ENCODE peak calls at places on chromosomes 5 and 9, in four cellular contexts. B, T, Q and C are unnamed samples.

GRCh38 chr5:174358276-174358675 is 312.8 kb downstream of the NSG2 start:
- DNase-seq in B (no peak), Q (no peak), T (no peak), C (no peak)

GRCh38 chr5:18807256-18808193 is 1173.3 kb downstream of the TAF11L14 start:
- DNase-seq in Q (no peak), T (no peak), B (no peak), C (no peak)

GRCh38 chr5:36276864-36277263 is 24.8 kb downstream of the RANBP3L start:
- DNase-seq in B (no peak), T (no peak), Q (no peak), C (no peak)

GRCh38 chr5:61313960-61314681 is 17.9 kb upstream of the ZSWIM6 start:
- DNase-seq in T (no peak), Q (no peak), B (no peak), C (no peak)

GRCh38 chr9:126049896-126050604 is 276.6 kb upstream of the MVB12B start:
- DNase-seq in B (no peak), Q (no peak), T (no peak), C (peak)

GRCh38 chr5:144191461-144191860 is 20.8 kb downstream of the KCTD16 start:
- DNase-seq in B (no peak), T (no peak), Q (no peak), C (no peak)

GRCh38 chr5:135030691-135031145 is 3.3 kb downstream of the PITX1 start:
- DNase-seq in Q (no peak), T (no peak), B (no peak), C (no peak)

GRCh38 chr5:139862313-139862712 is 66.7 kb downstream of the PSD2 start:
- DNase-seq in T (no peak), Q (no peak), B (peak), C (no peak)

GRCh38 chr9:110256392-110257096 is at the start of gene TXN:
- DNase-seq in B (peak), T (peak), Q (peak), C (peak)

GRCh38 chr5:18420711-18421110 is 786.5 kb downstream of the TAF11L14 start:
- DNase-seq in B (no peak), T (no peak), Q (no peak), C (no peak)

GRCh38 chr5:74231697-74232096 is 408.8 kb downstream of the ENC1 start:
- DNase-seq in B (no peak), Q (no peak), T (no peak), C (no peak)

GRCh38 chr5:165573445-165573844 is 2068.0 kb downstream of the MAT2B start:
- DNase-seq in Q (no peak), B (no peak), T (no peak), C (no peak)

GRCh38 chr5:137954131-137954879 is 65.0 kb downstream of the PKD2L2 start:
- DNase-seq in B (no peak), Q (no peak), T (no peak), C (no peak)

GRCh38 chr9:79581794-79582193 is 10.0 kb downstream of the TLE4 start:
- DNase-seq in T (peak), Q (no peak), B (no peak), C (no peak)

GRCh38 chr9:82934949-82935348 is 128.0 kb downstream of the RASEF start:
- DNase-seq in Q (no peak), B (no peak), T (peak), C (no peak)

GRCh38 chr9:121599186-121599871 is 52.1 kb upstream of the DAB2IP start:
- DNase-seq in B (no peak), Q (peak), T (peak), C (no peak)

GRCh38 chr9:75372499-75373268 is 284.4 kb downstream of the OSTF1 start:
- DNase-seq in T (no peak), B (no peak), Q (no peak), C (no peak)

GRCh38 chr5:115801152-115801551 is 15.3 kb downstream of the CDO1 start:
- DNase-seq in T (no peak), B (no peak), Q (no peak), C (no peak)

GRCh38 chr9:82490019-82490499 is 501.5 kb downstream of the SPATA31D1 start:
- DNase-seq in B (no peak), Q (no peak), T (no peak), C (no peak)

GRCh38 chr9:72193478-72193881 is 44.2 kb downstream of the GDA start:
- DNase-seq in Q (no peak), B (no peak), T (no peak), C (no peak)

GRCh38 chr9:104980039-104980654 is 52.2 kb upstream of the ABCA1 start:
- DNase-seq in B (no peak), T (no peak), Q (no peak), C (no peak)

GRCh38 chr5:82911902-82912301 is 165.3 kb downstream of the TMEM167A start:
- DNase-seq in Q (no peak), B (no peak), T (no peak), C (no peak)

GRCh38 chr9:69549310-69550202 is 122.6 kb downstream of the APBA1 start:
- DNase-seq in Q (no peak), B (no peak), T (peak), C (peak)

GRCh38 chr5:103793595-103794182 is 231.1 kb upstream of the NUDT12 start:
- DNase-seq in Q (no peak), B (no peak), T (no peak), C (no peak)

GRCh38 chr5:17079562-17079961 is 137.9 kb upstream of the BASP1 start:
- DNase-seq in B (no peak), Q (no peak), T (no peak), C (no peak)

GRCh38 chr5:111158105-111158744 is 66.0 kb upstream of the CAMK4 start:
- DNase-seq in Q (peak), T (peak), B (peak), C (peak)

GRCh38 chr5:99948850-99949249 is 586.3 kb upstream of the FAM174A start:
- DNase-seq in B (no peak), T (no peak), Q (no peak), C (no peak)

GRCh38 chr9:128056887-128057723 is 10.0 kb downstream of the NAIF1 start:
- DNase-seq in Q (no peak), T (peak), B (no peak), C (no peak)

GRCh38 chr9:7117676-7118561 is 360.1 kb downstream of the KDM4C start:
- DNase-seq in Q (no peak), T (no peak), B (peak), C (no peak)

GRCh38 chr5:15502208-15502607 is 2.2 kb downstream of the FBXL7 start:
- DNase-seq in B (no peak), Q (no peak), T (no peak), C (no peak)

GRCh38 chr5:176538505-176538806 is 1.3 kb upstream of the RNF44 start:
- DNase-seq in B (no peak), Q (no peak), T (no peak), C (no peak)

GRCh38 chr5:175032741-175033151 is 308.4 kb downstream of the MSX2 start:
- DNase-seq in T (no peak), B (no peak), Q (no peak), C (no peak)

GRCh38 chr5:139460457-139460856 is 2.1 kb downstream of the ECSCR start:
- DNase-seq in Q (no peak), T (no peak), B (no peak), C (no peak)

GRCh38 chr5:59335544-59335943 is 558.0 kb downstream of the PDE4D start:
- DNase-seq in T (no peak), B (no peak), Q (no peak), C (no peak)
- TF ChIP-seq BRCA1 in T (no peak), B (no peak), Q (no peak), C (no peak)

DNA sequence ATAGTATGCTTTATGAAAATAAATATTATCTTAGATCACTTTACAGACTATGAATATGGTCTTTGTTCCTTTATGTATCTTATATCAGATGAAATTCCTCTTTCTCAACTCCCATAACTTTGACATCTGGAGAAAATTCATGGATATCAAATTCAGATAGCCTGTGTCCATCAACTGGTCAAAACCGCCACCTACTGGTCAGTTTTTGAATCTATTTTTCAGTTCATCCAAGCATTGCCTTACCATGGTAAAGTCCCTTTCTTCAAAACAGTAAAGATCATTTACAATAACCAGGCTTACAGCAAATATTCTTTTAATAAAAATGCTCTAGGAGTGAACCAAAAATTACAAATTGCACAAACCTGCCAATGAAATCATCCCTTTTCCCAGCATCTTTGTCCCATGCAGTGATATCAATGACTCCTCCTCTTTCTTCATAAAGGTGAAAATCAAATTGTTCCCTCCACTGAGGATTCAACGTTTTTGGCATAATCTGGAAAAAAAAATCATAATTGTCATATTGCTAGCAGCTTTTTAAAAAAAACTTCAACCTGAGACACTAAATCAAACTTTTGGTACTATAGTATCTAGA is 290.5 kb downstream of the SLF1 start:
- DNase-seq in Q (no peak), B (no peak), T (peak), C (peak)
- TF ChIP-seq BRCA1 in Q (no peak), B (no peak), T (no peak), C (no peak)

GRCh38 chr5:81315336-81315735 is 13.9 kb downstream of the ZCCHC9 start:
- DNase-seq in Q (no peak), B (no peak), T (no peak), C (no peak)
- TF ChIP-seq BRCA1 in Q (no peak), B (no peak), T (no peak), C (no peak)

GRCh38 chr5:87780831-87781760 is 368.4 kb upstream of the CCNH start:
- DNase-seq in Q (peak), T (peak), B (peak), C (peak)

GRCh38 chr5:87776785-87777184 is 364.1 kb upstream of the CCNH start:
- DNase-seq in Q (no peak), B (no peak), T (no peak), C (no peak)
- TF ChIP-seq BRCA1 in Q (no peak), B (no peak), T (no peak), C (no peak)

GRCh38 chr9:15268317-15268716 is 38.7 kb downstream of the TTC39B start:
- DNase-seq in T (no peak), B (no peak), Q (no peak), C (no peak)
- TF ChIP-seq BRCA1 in T (no peak), B (no peak), Q (no peak), C (no peak)

GRCh38 chr9:119370816-119371215 is 1.6 kb upstream of the BRINP1 start:
- DNase-seq in B (no peak), Q (no peak), T (peak), C (peak)
- TF ChIP-seq BRCA1 in B (no peak), Q (no peak), T (no peak), C (no peak)

GRCh38 chr9:88835038-88835466 is 156.2 kb upstream of the S1PR3 start:
- DNase-seq in Q (no peak), B (peak), T (no peak), C (no peak)
- TF ChIP-seq BRCA1 in Q (no peak), B (no peak), T (no peak), C (no peak)

GRCh38 chr5:9544056-9544455 is 1.8 kb downstream of the SEMA5A start:
- DNase-seq in Q (no peak), B (no peak), T (no peak), C (no peak)

GRCh38 chr5:9545301-9545958 is 445 bp downstream of the SEMA5A start:
- DNase-seq in T (no peak), Q (no peak), B (no peak), C (no peak)

GRCh38 chr5:9545959-9546851 is at the start of gene SEMA5A:
- DNase-seq in Q (no peak), B (no peak), T (no peak), C (peak)

GRCh38 chr5:9543266-9543925 is 2.5 kb downstream of the SEMA5A start:
- DNase-seq in B (no peak), T (no peak), Q (no peak), C (no peak)

GRCh38 chr5:9544502-9545300 is 1.2 kb downstream of the SEMA5A start:
- DNase-seq in T (peak), Q (no peak), B (no peak), C (peak)
- TF ChIP-seq BRCA1 in T (no peak), Q (no peak), B (no peak), C (no peak)

GRCh38 chr5:126972062-126972895 is 58.1 kb downstream of the MARCHF3 start:
- DNase-seq in B (peak), T (peak), Q (no peak), C (peak)
- TF ChIP-seq BRCA1 in B (no peak), T (no peak), Q (no peak), C (no peak)

GRCh38 chr5:170173227-170173626 is 59.6 kb upstream of the C5orf58 start:
- DNase-seq in B (no peak), Q (no peak), T (no peak), C (no peak)
- TF ChIP-seq BRCA1 in B (no peak), Q (no peak), T (no peak), C (no peak)